ENCODE peak calls at places on chromosome 4, in four cellular contexts. J, Y, C and U are unnamed samples.

GRCh38 chr4:136680271-136680670 is 852.0 kb downstream of the PCDH18 start:
- DNase-seq in J (no peak), Y (no peak), C (no peak), U (peak)

GRCh38 chr4:184475096-184475461 is 729 bp upstream of the IRF2 start:
- DNase-seq in J (peak), Y (no peak), C (peak), U (peak)

GRCh38 chr4:22391548-22391947 is 124.3 kb downstream of the ADGRA3 start:
- DNase-seq in J (no peak), Y (peak), C (no peak), U (no peak)

GRCh38 chr4:52016985-52017384 is 3.2 kb downstream of the LRRC66 start:
- DNase-seq in J (no peak), Y (no peak), C (peak), U (no peak)

GRCh38 chr4:126698224-126698623 is 934.5 kb upstream of the INTU start:
- DNase-seq in J (no peak), Y (no peak), C (no peak), U (no peak)

GRCh38 chr4:18366762-18367358 is 345.3 kb upstream of the LCORL start:
- DNase-seq in J (no peak), Y (no peak), C (no peak), U (peak)

GRCh38 chr4:90745176-90745575 is 618.0 kb downstream of the CCSER1 start:
- DNase-seq in J (no peak), Y (no peak), C (no peak), U (no peak)

GRCh38 chr4:164383187-164384181 is 370.4 kb upstream of the SMIM31 start:
- DNase-seq in J (peak), Y (no peak), C (no peak), U (peak)

GRCh38 chr4:98284640-98285046 is 23.5 kb downstream of the RAP1GDS1 start:
- DNase-seq in J (no peak), Y (no peak), C (no peak), U (no peak)

GRCh38 chr4:166197166-166197565 is 324.1 kb downstream of the TLL1 start:
- DNase-seq in J (no peak), Y (no peak), C (no peak), U (no peak)

GRCh38 chr4:156374069-156374468 is 420.4 kb upstream of the CTSO start:
- DNase-seq in J (no peak), Y (no peak), C (no peak), U (no peak)

DNA sequence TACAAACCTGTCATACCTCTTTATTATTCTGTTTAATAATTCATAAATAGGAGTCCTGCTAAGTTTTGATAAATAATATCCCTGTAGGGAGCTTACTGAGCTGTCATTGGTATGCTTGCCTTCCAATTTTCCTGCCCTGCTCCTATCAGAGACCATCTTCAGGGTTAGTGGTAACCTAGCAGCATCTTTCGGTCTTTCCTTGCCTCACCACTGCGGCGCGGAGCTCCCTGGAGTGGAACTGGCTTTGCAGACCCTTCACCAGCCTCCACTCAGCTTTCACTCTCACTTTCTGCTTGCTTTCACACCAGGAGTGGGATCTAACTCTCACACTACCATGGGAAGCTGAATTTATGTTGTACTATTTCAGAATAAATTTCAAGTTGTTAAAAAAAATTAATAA is 481.7 kb upstream of the ATOH1 start:
- DNase-seq in J (no peak), Y (no peak), C (no peak), U (no peak)
- H3K4me3 ChIP-seq in J (no peak), Y (no peak), C (no peak), U (no peak)

GRCh38 chr4:128553665-128554515 is 255.6 kb upstream of the JADE1 start:
- DNase-seq in J (no peak), Y (no peak), C (no peak), U (no peak)
- H3K4me3 ChIP-seq in J (peak), Y (peak), C (peak), U (peak)

GRCh38 chr4:158172196-158172557 is 648 bp downstream of the GASK1B start:
- DNase-seq in J (no peak), Y (peak), C (no peak), U (no peak)
- H3K4me3 ChIP-seq in J (peak), Y (peak), C (peak), U (peak)

GRCh38 chr4:79780129-79780528 is 292.9 kb downstream of the ANTXR2 start:
- DNase-seq in J (no peak), Y (no peak), C (no peak), U (no peak)
- H3K4me3 ChIP-seq in J (no peak), Y (no peak), C (no peak), U (no peak)

GRCh38 chr4:7799306-7799705 is 140.4 kb downstream of the AFAP1 start:
- DNase-seq in J (no peak), Y (no peak), C (no peak), U (no peak)
- H3K4me3 ChIP-seq in J (no peak), Y (no peak), C (no peak), U (no peak)

GRCh38 chr4:159150838-159151390 is 48.0 kb downstream of the RAPGEF2 start:
- DNase-seq in J (no peak), Y (no peak), C (no peak), U (no peak)
- H3K4me3 ChIP-seq in J (no peak), Y (no peak), C (no peak), U (no peak)

GRCh38 chr4:20255251-20255586 is 3.5 kb downstream of the SLIT2 start:
- DNase-seq in J (no peak), Y (no peak), C (no peak), U (no peak)
- H3K4me3 ChIP-seq in J (peak), Y (peak), C (peak), U (no peak)